ENCODE peak calls at places on chromosome 21, in nine cellular contexts. B, Y, S, P, D, M, T, F and C are unnamed samples.

GRCh38 chr21:16193758-16194606 is 464.2 kb downstream of the USP25 start:
- DNase-seq in F (no peak), T (no peak), S (no peak), B (no peak), M (peak), D (peak), P (peak), Y (peak), C (peak)

GRCh38 chr21:17819114-17819877 is at the start of gene C21orf91:
- DNase-seq in M (peak), P (peak), B (peak), Y (peak), F (peak), T (peak), S (peak), D (peak), C (peak)

GRCh38 chr21:16407403-16408279 is 677.9 kb downstream of the USP25 start:
- DNase-seq in T (no peak), S (no peak), D (no peak), Y (no peak), P (no peak), M (no peak), F (no peak), B (no peak), C (no peak)

GRCh38 chr21:23951251-23951650 is 1656.0 kb downstream of the MRPL39 start:
- DNase-seq in T (no peak), S (no peak), D (no peak), B (no peak), Y (no peak), P (no peak), M (no peak), F (no peak), C (no peak)

GRCh38 chr21:42423197-42423675 is 19.5 kb downstream of the UBASH3A start:
- DNase-seq in T (no peak), S (no peak), B (peak), P (peak), D (no peak), Y (no peak), F (no peak), M (no peak), C (no peak)

GRCh38 chr21:33268736-33269441 is 2.7 kb downstream of the IL10RB start:
- DNase-seq in B (peak), S (peak), M (no peak), T (no peak), Y (no peak), D (no peak), F (no peak), P (peak), C (peak)

GRCh38 chr21:31316488-31317169 is 27.4 kb downstream of the TIAM1 start:
- DNase-seq in T (no peak), S (no peak), B (no peak), P (no peak), F (no peak), M (no peak), D (no peak), Y (no peak), C (no peak)

GRCh38 chr21:15604424-15604823 is 125.4 kb upstream of the USP25 start:
- DNase-seq in M (peak), P (no peak), S (no peak), T (no peak), B (no peak), D (no peak), F (no peak), Y (no peak), C (no peak)

GRCh38 chr21:44911384-44912157 is 9.1 kb downstream of the ITGB2 start:
- DNase-seq in S (no peak), D (peak), F (no peak), Y (peak), T (no peak), P (peak), M (peak), B (peak), C (peak)

GRCh38 chr21:44686000-44686781 is 4.2 kb upstream of the KRTAP12-1 start:
- DNase-seq in B (no peak), Y (no peak), F (no peak), D (no peak), M (no peak), P (no peak), T (no peak), S (no peak), C (no peak)

GRCh38 chr21:34129971-34130597 is 56.7 kb downstream of the MRPS6 start:
- DNase-seq in M (no peak), F (no peak), D (no peak), T (no peak), S (no peak), Y (no peak), P (peak), B (no peak), C (no peak)

GRCh38 chr21:37700641-37701202 is 215.5 kb downstream of the KCNJ6 start:
- DNase-seq in Y (no peak), S (peak), D (no peak), P (peak), M (peak), F (no peak), T (no peak), B (no peak), C (peak)

GRCh38 chr21:45228171-45228641 is 59.5 kb downstream of the POFUT2 start:
- DNase-seq in P (peak), M (peak), Y (no peak), T (peak), F (no peak), S (no peak), D (no peak), B (peak), C (no peak)

GRCh38 chr21:45303751-45304150 is 16.1 kb upstream of the POFUT2 start:
- DNase-seq in P (no peak), D (no peak), B (no peak), S (no peak), T (no peak), M (no peak), F (no peak), Y (no peak), C (no peak)

GRCh38 chr21:28078126-28078525 is 914.6 kb downstream of the LTN1 start:
- DNase-seq in B (no peak), F (no peak), D (no peak), S (no peak), T (no peak), Y (no peak), P (no peak), M (no peak), C (no peak)

GRCh38 chr21:34933609-34934345 is 115.3 kb downstream of the RUNX1 start:
- DNase-seq in P (peak), Y (no peak), M (no peak), B (no peak), F (no peak), S (peak), D (no peak), T (no peak), C (peak)

GRCh38 chr21:26320541-26320940 is 150.0 kb upstream of the APP start:
- DNase-seq in M (no peak), D (no peak), B (no peak), S (no peak), T (no peak), F (no peak), Y (no peak), P (no peak), C (no peak)

GRCh38 chr21:44087426-44088400 is 19.5 kb upstream of the PWP2 start:
- DNase-seq in Y (peak), S (no peak), T (no peak), P (peak), B (no peak), M (peak), D (no peak), F (no peak), C (no peak)

GRCh38 chr21:38277501-38278111 is 20.8 kb downstream of the KCNJ15 start:
- DNase-seq in M (peak), B (no peak), P (peak), T (no peak), Y (no peak), S (no peak), D (no peak), F (no peak), C (no peak)

GRCh38 chr21:42234026-42234425 is 15.1 kb downstream of the ABCG1 start:
- DNase-seq in Y (no peak), P (no peak), S (no peak), D (no peak), F (no peak), M (no peak), T (no peak), B (no peak), C (peak)

GRCh38 chr21:30232011-30232410 is 16.1 kb upstream of the CLDN8 start:
- DNase-seq in M (no peak), S (no peak), F (no peak), Y (no peak), D (no peak), P (no peak), T (no peak), B (no peak), C (no peak)

GRCh38 chr21:37435120-37435519 is 68.5 kb downstream of the DYRK1A start:
- DNase-seq in D (peak), T (no peak), B (no peak), P (peak), S (peak), F (no peak), M (peak), Y (peak), C (peak)